ENCODE peak calls at places on chromosomes 6 and 20, in ten cellular contexts. U is prostate gland, W is adrenal gland, R is aorta, M is lung, P is neural progenitor cell, N is tibial artery, I is heart left ventricle, Q is neuronal stem cell, H is transverse colon. A is an unnamed sample. For H3K4me1, the result is how much of the 10 kb centered on the place peaks cover.

GRCh38 chr6:122778961-122779671 is 400 bp upstream of the FABP7 start:
- DNase-seq in U (no peak), W (no peak), R (no peak), M (no peak), P (peak), N (no peak), I (no peak), Q (peak), H (no peak), A (no peak)

GRCh38 chr6:81204741-81205140 is 547.7 kb downstream of the TENT5A start:
- DNase-seq in U (no peak), W (no peak), R (no peak), M (no peak), P (peak), N (no peak), I (no peak), Q (peak), H (no peak), A (no peak)

GRCh38 chr6:112841553-112842337 is 494.6 kb downstream of the RFPL4B start:
- DNase-seq in U (no peak), W (no peak), R (no peak), M (no peak), P (no peak), N (no peak), I (no peak), Q (no peak), H (no peak), A (no peak)

GRCh38 chr20:1945134-1945618 is 48.7 kb downstream of the PDYN start:
- DNase-seq in U (no peak), W (peak), R (peak), M (peak), P (no peak), N (peak), I (no peak), Q (no peak), H (peak), A (peak)

GRCh38 chr6:111478064-111478476 is 4.9 kb downstream of the REV3L start:
- DNase-seq in U (no peak), W (no peak), R (no peak), M (no peak), P (no peak), N (no peak), I (no peak), Q (no peak), H (no peak), A (no peak)

GRCh38 chr6:169620171-169621125 is 81.4 kb downstream of the WDR27 start:
- DNase-seq in U (no peak), W (no peak), R (no peak), M (no peak), P (no peak), N (no peak), I (no peak), Q (no peak), H (no peak), A (no peak)

GRCh38 chr20:33261465-33261864 is 21.5 kb upstream of the BPIFB1 start:
- DNase-seq in U (no peak), W (no peak), R (no peak), M (no peak), P (no peak), N (no peak), I (no peak), Q (no peak), H (no peak), A (no peak)

GRCh38 chr20:51678041-51678697 is 90.0 kb downstream of the ATP9A start:
- DNase-seq in U (peak), W (no peak), R (no peak), M (no peak), P (peak), N (peak), I (no peak), Q (peak), H (no peak), A (no peak)

GRCh38 chr6:88548891-88549505 is 382.9 kb upstream of the CNR1 start:
- DNase-seq in U (no peak), W (peak), R (no peak), M (no peak), P (no peak), N (no peak), I (no peak), Q (no peak), H (no peak), A (no peak)

GRCh38 chr6:167760979-167761793 is 65.5 kb upstream of the AFDN start:
- DNase-seq in U (peak), W (peak), R (peak), M (peak), P (no peak), N (peak), I (peak), Q (no peak), H (no peak), A (no peak)

GRCh38 chr20:58112017-58112781 is 116.3 kb downstream of the ANKRD60 start:
- DNase-seq in U (peak), W (no peak), R (no peak), M (peak), P (no peak), N (no peak), I (no peak), Q (no peak), H (no peak), A (no peak)

GRCh38 chr6:150327117-150327774 is 41.6 kb upstream of the IYD start:
- DNase-seq in U (no peak), W (no peak), R (peak), M (no peak), P (no peak), N (no peak), I (peak), Q (no peak), H (no peak), A (no peak)

GRCh38 chr6:125248136-125248535 is 53.6 kb downstream of the HDDC2 start:
- DNase-seq in U (no peak), W (no peak), R (no peak), M (no peak), P (no peak), N (no peak), I (no peak), Q (no peak), H (no peak), A (no peak)

GRCh38 chr6:89987140-89987539 is 92.9 kb downstream of the GJA10 start:
- DNase-seq in U (no peak), W (no peak), R (no peak), M (no peak), P (no peak), N (no peak), I (no peak), Q (no peak), H (no peak), A (no peak)

GRCh38 chr6:44495036-44495901 is 107.8 kb downstream of the CDC5L start:
- DNase-seq in U (no peak), W (no peak), R (no peak), M (no peak), P (peak), N (no peak), I (no peak), Q (no peak), H (no peak), A (no peak)

GRCh38 chr6:7138921-7139358 is 31.2 kb downstream of the RREB1 start:
- DNase-seq in U (no peak), W (no peak), R (no peak), M (peak), P (peak), N (no peak), I (no peak), Q (no peak), H (peak), A (peak)

GRCh38 chr20:48624315-48625020 is 203.3 kb downstream of the PREX1 start:
- DNase-seq in U (no peak), W (no peak), R (peak), M (no peak), P (no peak), N (no peak), I (no peak), Q (no peak), H (no peak), A (no peak)

GRCh38 chr20:57392512-57393271 is 1.5 kb downstream of the RBM38 start:
- DNase-seq in U (peak), W (peak), R (peak), M (no peak), P (no peak), N (no peak), I (peak), Q (no peak), H (peak), A (peak)

GRCh38 chr20:57210054-57210910 is 56.2 kb downstream of the BMP7 start:
- DNase-seq in U (no peak), W (no peak), R (no peak), M (no peak), P (no peak), N (no peak), I (no peak), Q (no peak), H (peak), A (peak)

GRCh38 chr20:2871111-2871465 is 2.2 kb upstream of the PTPRA start:
- DNase-seq in U (no peak), W (no peak), R (no peak), M (no peak), P (no peak), N (no peak), I (no peak), Q (no peak), H (no peak), A (no peak)

GRCh38 chr6:5996701-5997419 is 9.9 kb downstream of the NRN1 start:
- DNase-seq in U (no peak), W (peak), R (no peak), M (no peak), P (peak), N (no peak), I (no peak), Q (no peak), H (no peak), A (no peak)

DNA sequence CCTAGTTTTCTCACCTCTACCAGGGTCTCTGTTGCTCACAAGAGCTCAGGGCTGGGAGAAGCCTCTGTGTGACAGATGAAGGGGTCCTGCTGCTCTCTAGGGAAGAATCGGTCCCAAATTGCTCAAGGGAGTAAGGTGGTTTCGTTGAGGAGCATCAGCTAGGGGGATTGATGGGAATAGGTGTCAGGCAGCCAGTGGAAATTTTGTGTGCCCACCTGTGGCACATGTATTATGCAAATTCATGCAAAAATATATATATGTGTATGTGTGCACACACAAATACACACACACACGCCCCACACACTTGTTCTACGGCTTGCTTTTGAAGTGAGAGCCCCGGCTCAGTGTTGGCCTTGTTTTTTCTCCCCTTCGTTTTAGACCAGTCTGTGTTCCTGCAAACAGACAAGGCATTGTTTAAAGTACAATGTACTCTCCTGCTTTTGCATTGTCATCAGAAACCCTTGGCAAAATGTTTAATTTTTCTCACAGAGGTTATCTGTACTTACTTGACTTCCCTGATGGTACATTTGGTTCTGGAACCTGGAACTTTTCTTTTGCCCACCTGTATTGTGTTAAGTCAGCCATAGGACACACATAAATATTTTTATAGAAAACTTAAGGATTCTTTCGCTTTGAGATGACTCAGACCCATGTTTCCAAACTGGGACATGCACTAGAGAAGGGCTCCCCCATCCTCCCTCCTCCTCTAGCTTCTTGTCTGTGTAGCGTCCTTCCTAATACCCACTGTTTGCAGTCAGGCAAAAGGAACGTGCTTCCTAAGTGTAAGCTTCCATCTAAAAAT is 26.7 kb downstream of the FOXO3 start:
- DNase-seq in U (no peak), W (no peak), R (no peak), M (no peak), P (peak), N (no peak), I (no peak), Q (no peak), H (no peak), A (no peak)
- H3K4me1 ChIP-seq in U (half or more), W (half or more), R (under half), M (half or more), P (under half), N (half or more), I (half or more), Q (under half), H (half or more), A (under half)

GRCh38 chr6:139313229-139313628 is 21.4 kb upstream of the TXLNB start:
- DNase-seq in U (no peak), W (no peak), R (no peak), M (no peak), P (peak), N (no peak), I (no peak), Q (peak), H (no peak), A (no peak)
- H3K4me3 ChIP-seq in U (no peak), W (no peak), R (no peak), M (no peak), P (peak), N (no peak), I (no peak), Q (no peak), H (no peak), A (no peak)

DNA sequence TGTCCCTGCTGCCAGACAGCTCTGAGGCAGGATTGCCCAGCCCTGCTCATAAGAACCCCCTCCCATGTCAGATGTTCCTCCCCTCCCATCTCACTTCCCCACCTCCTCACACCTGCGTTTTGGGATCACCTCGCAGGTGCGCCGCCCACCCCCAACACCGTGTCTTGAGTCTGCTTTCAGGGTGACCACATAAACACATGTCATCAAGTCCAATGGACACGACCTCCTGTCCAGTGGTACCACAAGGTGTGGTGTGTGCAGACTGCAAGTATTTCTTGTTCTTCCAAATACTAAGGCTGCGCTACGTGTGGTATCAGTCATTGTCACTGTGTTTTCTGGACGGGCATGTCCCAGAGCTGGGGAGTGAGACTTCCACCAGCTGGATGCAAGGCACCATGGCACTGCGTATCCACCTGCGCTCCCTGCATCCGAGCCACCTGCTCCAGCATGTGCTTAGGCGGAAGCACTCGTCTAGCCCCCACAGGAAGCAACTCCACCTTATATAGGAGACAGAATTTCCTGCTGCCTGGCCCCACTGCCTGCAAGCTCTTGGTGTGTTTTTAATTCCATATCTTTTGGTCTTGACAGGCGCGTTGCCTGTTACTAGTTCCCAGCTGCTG is 119.7 kb upstream of the NXT1 start:
- DNase-seq in U (no peak), W (no peak), R (no peak), M (no peak), P (no peak), N (no peak), I (no peak), Q (no peak), H (no peak), A (no peak)
- H3K27ac ChIP-seq in U (no peak), W (no peak), R (no peak), M (no peak), P (no peak), N (no peak), I (no peak), Q (no peak), H (no peak), A (no peak)

GRCh38 chr20:17712708-17713107 is 12.9 kb downstream of the BANF2 start:
- DNase-seq in U (no peak), W (no peak), R (no peak), M (no peak), P (no peak), N (no peak), I (no peak), Q (no peak), H (no peak), A (no peak)

GRCh38 chr20:17709361-17710293 is 9.9 kb downstream of the BANF2 start:
- DNase-seq in U (no peak), W (no peak), R (no peak), M (no peak), P (no peak), N (no peak), I (no peak), Q (no peak), H (no peak), A (no peak)

GRCh38 chr20:17712201-17712600 is 12.4 kb downstream of the BANF2 start:
- DNase-seq in U (no peak), W (no peak), R (no peak), M (no peak), P (no peak), N (no peak), I (no peak), Q (no peak), H (no peak), A (no peak)

GRCh38 chr20:17708675-17709360 is 9.1 kb downstream of the BANF2 start:
- DNase-seq in U (no peak), W (no peak), R (no peak), M (no peak), P (peak), N (no peak), I (no peak), Q (no peak), H (no peak), A (no peak)

DNA sequence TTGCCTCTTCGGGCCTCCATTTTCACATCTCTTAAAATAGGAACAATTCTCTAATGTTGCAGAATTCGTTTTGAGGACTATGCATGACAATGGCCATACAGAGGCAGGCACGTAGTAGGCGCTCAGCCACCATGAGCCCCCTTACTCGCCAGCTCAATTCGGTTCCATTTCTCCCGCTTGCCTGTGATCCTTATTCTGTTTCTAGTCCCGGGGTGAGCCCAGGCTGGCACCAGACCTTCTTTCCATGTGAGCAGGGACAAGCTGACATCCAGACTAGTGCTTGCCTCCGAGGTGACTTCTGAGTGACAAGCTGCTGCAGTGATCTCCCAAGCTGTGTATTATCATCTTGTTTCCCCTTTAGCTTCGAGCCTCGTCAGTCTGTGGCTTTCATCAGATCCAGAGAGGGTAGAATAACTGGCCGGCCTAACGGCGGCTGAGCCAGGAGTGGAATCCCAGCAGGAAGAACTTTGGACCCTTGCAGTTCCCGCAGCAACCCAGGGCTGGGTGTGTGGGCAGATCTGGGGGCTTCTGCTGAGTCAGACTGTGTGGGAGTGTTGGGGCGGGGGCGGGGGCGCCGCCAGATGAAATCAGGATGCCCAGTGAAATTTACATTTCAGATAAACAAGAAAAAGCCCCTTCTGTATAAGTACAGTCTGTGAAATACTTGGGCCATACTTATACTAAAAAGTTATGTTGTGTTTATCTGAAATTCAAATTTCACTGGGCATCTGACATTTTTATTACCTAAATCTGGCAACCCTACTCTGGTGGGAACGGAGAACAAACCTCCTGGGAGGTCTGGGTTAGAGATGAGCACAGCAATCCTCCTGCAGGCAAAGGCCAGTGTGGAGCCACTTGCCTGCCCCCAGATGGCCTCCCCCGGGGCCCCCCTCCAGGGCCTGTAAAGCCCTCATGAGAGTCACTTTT is 10.9 kb downstream of the BANF2 start:
- DNase-seq in U (no peak), W (no peak), R (no peak), M (no peak), P (peak), N (no peak), I (no peak), Q (no peak), H (peak), A (peak)
- H3K4me1 ChIP-seq in U (under half), W (under half), R (under half), M (under half), P (under half), N (under half), I (under half), Q (under half), H (under half), A (under half)